ENCODE peak calls at places on chromosome 13, in six cellular contexts. V, M, Z, W, L and N are unnamed samples.

GRCh38 chr13:102702965-102703720 is 8.3 kb upstream of the METTL21C start:
- DNase-seq in V (no peak), M (no peak), Z (no peak), W (no peak), L (no peak), N (no peak)

GRCh38 chr13:42495751-42496150 is 78.2 kb upstream of the TNFSF11 start:
- DNase-seq in V (no peak), M (no peak), Z (no peak), W (no peak), L (no peak), N (no peak)

GRCh38 chr13:75264611-75265010 is 217.4 kb downstream of the TBC1D4 start:
- DNase-seq in V (no peak), M (no peak), Z (no peak), W (no peak), L (no peak), N (no peak)

GRCh38 chr13:51230473-51231105 is 8.4 kb downstream of the FAM124A start:
- DNase-seq in V (peak), M (no peak), Z (no peak), W (no peak), L (peak), N (peak)

GRCh38 chr13:73074101-73074500 is 15.3 kb downstream of the KLF5 start:
- DNase-seq in V (no peak), M (no peak), Z (no peak), W (no peak), L (no peak), N (no peak)

GRCh38 chr13:89977203-89977602 is 1370.3 kb upstream of the MIR17HG start:
- DNase-seq in V (no peak), M (no peak), Z (no peak), W (no peak), L (no peak), N (no peak)

GRCh38 chr13:22175815-22176214 is 504.9 kb downstream of the FGF9 start:
- DNase-seq in V (no peak), M (no peak), Z (no peak), W (no peak), L (no peak), N (no peak)

GRCh38 chr13:74066937-74067336 is 67.3 kb downstream of the KLF12 start:
- DNase-seq in V (no peak), M (no peak), Z (no peak), W (no peak), L (no peak), N (no peak)

GRCh38 chr13:59356607-59357006 is 807.1 kb downstream of the DIAPH3 start:
- DNase-seq in V (peak), M (no peak), Z (no peak), W (no peak), L (peak), N (no peak)

GRCh38 chr13:36531746-36532486 is 99.6 kb downstream of the CCNA1 start:
- DNase-seq in V (no peak), M (no peak), Z (no peak), W (no peak), L (no peak), N (no peak)

GRCh38 chr13:96947343-96947910 is 46.8 kb downstream of the OXGR1 start:
- DNase-seq in V (no peak), M (no peak), Z (no peak), W (no peak), L (no peak), N (no peak)

GRCh38 chr13:50911051-50911690 is 1.6 kb downstream of the RNASEH2B start:
- DNase-seq in V (no peak), M (no peak), Z (no peak), W (no peak), L (no peak), N (no peak)

GRCh38 chr13:48158290-48158689 is 63.4 kb upstream of the MED4 start:
- DNase-seq in V (no peak), M (no peak), Z (no peak), W (no peak), L (no peak), N (no peak)

GRCh38 chr13:103009061-103009840 is 57.0 kb downstream of the SLC10A2 start:
- DNase-seq in V (no peak), M (no peak), Z (no peak), W (no peak), L (no peak), N (no peak)

GRCh38 chr13:39452412-39452811 is 150.6 kb downstream of the LHFPL6 start:
- DNase-seq in V (no peak), M (no peak), Z (no peak), W (no peak), L (no peak), N (no peak)

GRCh38 chr13:22563272-22563671 is 617.5 kb upstream of the SGCG start:
- DNase-seq in V (no peak), M (no peak), Z (no peak), W (no peak), L (no peak), N (no peak)

GRCh38 chr13:47025791-47026419 is 129.1 kb upstream of the HTR2A start:
- DNase-seq in V (no peak), M (no peak), Z (no peak), W (no peak), L (no peak), N (no peak)

GRCh38 chr13:76820759-76821158 is 65.4 kb downstream of the KCTD12 start:
- DNase-seq in V (no peak), M (no peak), Z (no peak), W (peak), L (peak), N (no peak)

GRCh38 chr13:101554420-101555125 is 102.1 kb downstream of the ITGBL1 start:
- DNase-seq in V (no peak), M (no peak), Z (no peak), W (no peak), L (no peak), N (no peak)

GRCh38 chr13:83879431-83880171 is 2.7 kb downstream of the SLITRK1 start:
- DNase-seq in V (no peak), M (peak), Z (no peak), W (no peak), L (no peak), N (no peak)

GRCh38 chr13:98052412-98052811 is 90.5 kb upstream of the FARP1 start:
- DNase-seq in V (no peak), M (no peak), Z (no peak), W (no peak), L (no peak), N (no peak)

GRCh38 chr13:28622286-28622685 is 36.6 kb upstream of the POMP start:
- DNase-seq in V (peak), M (no peak), Z (no peak), W (no peak), L (no peak), N (peak)

GRCh38 chr13:40333238-40333637 is 333.2 kb downstream of the FOXO1 start:
- DNase-seq in V (no peak), M (no peak), Z (no peak), W (no peak), L (no peak), N (no peak)

GRCh38 chr13:21529102-21529893 is 70.2 kb upstream of the ZDHHC20 start:
- DNase-seq in V (no peak), M (no peak), Z (no peak), W (no peak), L (no peak), N (no peak)

GRCh38 chr13:46166947-46167610 is 14.9 kb downstream of the LCP1 start:
- DNase-seq in V (no peak), M (no peak), Z (no peak), W (no peak), L (no peak), N (no peak)

GRCh38 chr13:51488212-51488611 is 35.4 kb upstream of the INTS6 start:
- DNase-seq in V (no peak), M (no peak), Z (no peak), W (no peak), L (no peak), N (no peak)

GRCh38 chr13:99215466-99215865 is 14.8 kb downstream of the UBAC2 start:
- DNase-seq in V (no peak), M (no peak), Z (no peak), W (no peak), L (no peak), N (no peak)

GRCh38 chr13:40420160-40420740 is 246.2 kb downstream of the FOXO1 start:
- DNase-seq in V (no peak), M (no peak), Z (no peak), W (no peak), L (no peak), N (no peak)

GRCh38 chr13:108276060-108276459 is 6.5 kb downstream of the TNFSF13B start:
- DNase-seq in V (no peak), M (no peak), Z (no peak), W (no peak), L (peak), N (peak)
- H3K27ac ChIP-seq in V (no peak), M (no peak), Z (no peak), W (no peak), L (no peak), N (no peak)

GRCh38 chr13:53129864-53130393 is 101.3 kb downstream of the OLFM4 start:
- DNase-seq in V (no peak), M (no peak), Z (no peak), W (no peak), L (no peak), N (no peak)

GRCh38 chr13:53124568-53125094 is 96.0 kb downstream of the OLFM4 start:
- DNase-seq in V (no peak), M (no peak), Z (no peak), W (no peak), L (no peak), N (no peak)

GRCh38 chr13:53123536-53123935 is 94.9 kb downstream of the OLFM4 start:
- DNase-seq in V (no peak), M (no peak), Z (no peak), W (no peak), L (no peak), N (no peak)

GRCh38 chr13:53126803-53127202 is 98.2 kb downstream of the OLFM4 start:
- DNase-seq in V (no peak), M (no peak), Z (no peak), W (no peak), L (no peak), N (no peak)

DNA sequence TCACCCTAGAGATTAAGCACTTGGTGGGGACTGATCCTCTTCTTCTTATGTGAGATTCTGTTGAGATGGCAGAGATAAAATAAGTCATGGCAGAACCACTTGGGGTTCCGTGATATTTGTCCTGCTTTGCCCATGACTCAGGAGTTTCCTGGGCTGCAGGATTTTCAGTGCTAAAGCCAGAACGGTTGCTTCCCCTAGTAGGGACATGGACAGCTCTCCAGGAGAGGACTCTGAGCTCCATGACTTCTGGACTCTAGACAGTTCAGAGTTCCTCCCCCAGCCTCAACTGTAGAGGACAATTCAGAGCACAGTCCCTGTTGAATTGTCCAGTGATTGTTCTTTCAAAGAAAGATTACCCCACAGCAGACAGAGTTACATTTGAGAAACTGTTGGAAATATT is 98.8 kb downstream of the OLFM4 start:
- DNase-seq in V (no peak), M (no peak), Z (no peak), W (no peak), L (no peak), N (no peak)
- TF ChIP-seq EP300 in V (no peak), M (no peak), Z (no peak), W (no peak), L (no peak), N (no peak)

GRCh38 chr13:110925023-110925608 is 10.2 kb upstream of the ANKRD10 start:
- DNase-seq in V (no peak), M (peak), Z (no peak), W (no peak), L (no peak), N (no peak)
- TF ChIP-seq CTCF in V (no peak), M (peak), Z (peak), W (no peak), L (no peak), N (no peak)

GRCh38 chr13:31115616-31116015 is 46.1 kb downstream of the HSPH1 start:
- DNase-seq in V (no peak), M (no peak), Z (no peak), W (no peak), L (no peak), N (no peak)
- H3K27ac ChIP-seq in V (no peak), M (no peak), Z (no peak), W (peak), L (no peak), N (no peak)

GRCh38 chr13:111153279-111153976 is 38.3 kb downstream of the ARHGEF7 start:
- DNase-seq in V (peak), M (peak), Z (peak), W (peak), L (peak), N (peak)
- TF ChIP-seq EP300 in V (no peak), M (no peak), Z (no peak), W (no peak), L (peak), N (no peak)

GRCh38 chr13:30577381-30577780 is 40.3 kb upstream of the USPL1 start:
- DNase-seq in V (peak), M (no peak), Z (peak), W (no peak), L (no peak), N (no peak)

GRCh38 chr13:30567072-30567471 is 50.6 kb upstream of the USPL1 start:
- DNase-seq in V (no peak), M (no peak), Z (no peak), W (no peak), L (no peak), N (no peak)

GRCh38 chr13:30569901-30570576 is 47.7 kb upstream of the USPL1 start:
- DNase-seq in V (peak), M (peak), Z (peak), W (no peak), L (peak), N (peak)

GRCh38 chr13:30576528-30576927 is 41.2 kb upstream of the USPL1 start:
- DNase-seq in V (peak), M (no peak), Z (no peak), W (no peak), L (no peak), N (no peak)

DNA sequence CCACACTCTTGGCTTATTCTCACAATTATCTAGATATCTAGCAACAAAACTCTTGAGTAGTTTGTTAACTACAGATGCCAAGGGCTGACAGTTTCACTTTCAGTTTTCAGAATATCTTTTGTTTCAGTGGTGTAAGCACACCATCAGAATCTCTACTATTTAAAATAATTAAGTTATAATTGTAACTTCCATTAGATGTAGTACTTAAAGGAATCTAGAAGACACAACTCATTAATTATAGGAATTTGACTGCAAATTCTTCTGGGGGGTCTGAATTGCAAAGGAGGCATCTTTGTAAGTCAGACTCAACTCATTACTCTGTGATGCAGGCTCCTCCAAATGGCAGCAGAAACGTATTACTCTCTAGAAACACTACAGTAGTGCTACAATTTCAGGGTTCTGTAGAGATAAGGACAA is 44.9 kb upstream of the USPL1 start:
- DNase-seq in V (no peak), M (no peak), Z (peak), W (no peak), L (no peak), N (no peak)
- TF ChIP-seq CTCF in V (peak), M (peak), Z (peak), W (no peak), L (no peak), N (no peak)

GRCh38 chr13:33108620-33109019 is 92.4 kb downstream of the KL start:
- DNase-seq in V (no peak), M (no peak), Z (no peak), W (no peak), L (no peak), N (no peak)
- H3K27ac ChIP-seq in V (peak), M (no peak), Z (no peak), W (no peak), L (no peak), N (peak)

GRCh38 chr13:113786262-113786841 is 27.3 kb downstream of the TMEM255B start:
- DNase-seq in V (no peak), M (no peak), Z (no peak), W (no peak), L (no peak), N (peak)
- TF ChIP-seq EP300 in V (no peak), M (no peak), Z (no peak), W (no peak), L (no peak), N (no peak)

GRCh38 chr13:65882810-65883209 is 1347.3 kb downstream of the PCDH9 start:
- DNase-seq in V (no peak), M (no peak), Z (no peak), W (no peak), L (no peak), N (no peak)
- TF ChIP-seq CTCF in V (no peak), M (peak), Z (no peak), W (no peak), L (no peak), N (no peak)

GRCh38 chr13:24911135-24911524 is 147.2 kb downstream of the RNF17 start:
- DNase-seq in V (no peak), M (no peak), Z (peak), W (no peak), L (no peak), N (no peak)
- H3K27ac ChIP-seq in V (peak), M (no peak), Z (peak), W (no peak), L (no peak), N (no peak)